ENCODE peak calls at places on chromosomes 6 and 20, in seven cellular contexts. B, L, N, J, E, M and V are unnamed samples.

GRCh38 chr6:28738396-28738765 is 185.4 kb downstream of the TRIM27 start:
- DNase-seq in B (no peak), L (no peak), N (no peak), J (no peak), E (no peak), M (no peak), V (no peak)

GRCh38 chr20:34627458-34627857 is 49.4 kb downstream of the PIGU start:
- DNase-seq in B (no peak), L (no peak), N (no peak), J (no peak), E (no peak), M (no peak), V (no peak)

GRCh38 chr6:149840345-149841075 is 23.6 kb downstream of the LRP11 start:
- DNase-seq in B (peak; percentile 51), L (peak; percentile 86), N (no peak), J (peak; percentile 69), E (no peak), M (no peak), V (peak; percentile 75)

GRCh38 chr6:74755196-74755595 is 450.7 kb downstream of the COL12A1 start:
- DNase-seq in B (no peak), L (no peak), N (no peak), J (no peak), E (no peak), M (no peak), V (no peak)

GRCh38 chr6:105952762-105953700 is 133.1 kb upstream of the PRDM1 start:
- DNase-seq in B (no peak), L (no peak), N (no peak), J (no peak), E (no peak), M (no peak), V (no peak)

GRCh38 chr6:144659202-144659731 is 374.1 kb downstream of the UTRN start:
- DNase-seq in B (peak; percentile 37), L (no peak), N (no peak), J (no peak), E (peak; percentile 4), M (no peak), V (peak; percentile 35)

GRCh38 chr6:34888441-34888820 is 589 bp upstream of the TAF11 start:
- DNase-seq in B (no peak), L (peak; percentile 35), N (no peak), J (no peak), E (no peak), M (no peak), V (no peak)

GRCh38 chr6:145368075-145368474 is 367.2 kb downstream of the EPM2A start:
- DNase-seq in B (no peak), L (no peak), N (no peak), J (no peak), E (no peak), M (no peak), V (no peak)

GRCh38 chr6:35258858-35259193 is 709 bp upstream of the ZNF76 start:
- DNase-seq in B (no peak), L (peak; percentile 51), N (no peak), J (peak; percentile 44), E (no peak), M (no peak), V (peak; percentile 51)

GRCh38 chr6:113859349-113860164 is 2.4 kb downstream of the MARCKS start:
- DNase-seq in B (no peak), L (no peak), N (no peak), J (peak; percentile 44), E (no peak), M (peak; percentile 19), V (peak; percentile 41)

GRCh38 chr6:139230421-139230840 is 61.4 kb downstream of the TXLNB start:
- DNase-seq in B (no peak), L (peak; percentile 39), N (no peak), J (no peak), E (no peak), M (no peak), V (peak; percentile 51)

DNA sequence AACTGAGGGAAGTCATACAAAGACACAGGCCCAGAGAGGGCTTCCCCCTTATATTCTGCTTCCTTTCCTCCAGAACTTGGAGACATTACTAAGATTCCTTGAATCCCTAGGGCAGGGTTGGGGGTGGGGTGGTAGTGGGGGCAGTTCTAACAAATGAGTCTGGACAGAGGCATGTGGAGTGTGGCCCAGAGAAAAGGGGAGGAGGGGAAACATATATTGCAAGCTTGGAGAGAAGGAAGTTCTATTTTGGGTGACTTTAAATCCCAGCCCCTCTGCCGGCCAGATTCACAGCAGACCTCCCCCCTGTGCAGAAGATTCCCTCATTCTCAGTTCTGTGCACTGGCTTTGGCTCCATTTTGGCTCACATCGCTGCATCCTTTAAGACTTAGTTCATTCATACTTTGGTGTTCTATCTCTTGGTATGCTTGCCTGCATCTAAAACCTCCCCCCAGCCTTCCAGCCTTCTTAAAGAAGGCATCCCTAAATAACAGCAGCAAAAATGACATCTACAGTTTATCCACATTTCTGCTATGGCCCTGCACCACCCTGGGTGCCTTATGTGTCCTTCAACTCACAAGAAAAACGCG is 43.8 kb downstream of the DAAM2 start:
- DNase-seq in B (no peak), L (no peak), N (no peak), J (no peak), E (no peak), M (no peak), V (peak; percentile 50)
- H3K27me3 ChIP-seq in B (no peaks in the 10 kb centered on the region), L (no peaks in the 10 kb centered on the region), N (no peaks in the 10 kb centered on the region), J (no peaks in the 10 kb centered on the region), E (no peaks in the 10 kb centered on the region), M (no peaks in the 10 kb centered on the region), V (no peaks in the 10 kb centered on the region)

GRCh38 chr20:58843128-58843556 is 7.6 kb downstream of the GNAS-AS1 start:
- DNase-seq in B (no peak), L (no peak), N (no peak), J (no peak), E (no peak), M (no peak), V (no peak)
- H3K27me3 ChIP-seq in B (no peaks in the 10 kb centered on the region), L (no peaks in the 10 kb centered on the region), N (peaks cover 6% of the 10 kb centered on the region), J (peaks cover 46% of the 10 kb centered on the region), E (peaks cover 9% of the 10 kb centered on the region), M (no peaks in the 10 kb centered on the region), V (peaks cover 40% of the 10 kb centered on the region)

GRCh38 chr20:39117486-39117885 is 155.3 kb downstream of the DHX35 start:
- DNase-seq in B (no peak), L (peak; percentile 86), N (no peak), J (no peak), E (no peak), M (no peak), V (peak; percentile 30)
- H3K27me3 ChIP-seq in B (no peaks in the 10 kb centered on the region), L (no peaks in the 10 kb centered on the region), N (no peaks in the 10 kb centered on the region), J (no peaks in the 10 kb centered on the region), E (no peaks in the 10 kb centered on the region), M (peaks cover 3% of the 10 kb centered on the region), V (peaks cover 4% of the 10 kb centered on the region)

GRCh38 chr20:3084283-3084985 is at the start of gene AVP:
- DNase-seq in B (no peak), L (no peak), N (no peak), J (no peak), E (no peak), M (no peak), V (no peak)

GRCh38 chr20:3082955-3083952 is 1.3 kb downstream of the AVP start:
- DNase-seq in B (no peak), L (no peak), N (no peak), J (no peak), E (no peak), M (no peak), V (no peak)

GRCh38 chr20:3081641-3082040 is 2.9 kb downstream of the AVP start:
- DNase-seq in B (no peak), L (no peak), N (no peak), J (no peak), E (no peak), M (no peak), V (no peak)

GRCh38 chr20:3080939-3081388 is 3.6 kb downstream of the AVP start:
- DNase-seq in B (peak; percentile 64), L (no peak), N (no peak), J (peak; percentile 47), E (no peak), M (no peak), V (no peak)

GRCh38 chr20:3082306-3082951 is 2.1 kb downstream of the AVP start:
- DNase-seq in B (no peak), L (no peak), N (no peak), J (no peak), E (no peak), M (no peak), V (no peak)
- H3K27me3 ChIP-seq in B (no peaks in the 10 kb centered on the region), L (peaks cover 19% of the 10 kb centered on the region), N (peaks cover 22% of the 10 kb centered on the region), J (peaks cover 29% of the 10 kb centered on the region), E (peaks cover 11% of the 10 kb centered on the region), M (peaks cover 4% of the 10 kb centered on the region), V (peaks cover 46% of the 10 kb centered on the region)

GRCh38 chr6:165872811-165873210 is 209.8 kb upstream of the PDE10A start:
- DNase-seq in B (no peak), L (no peak), N (no peak), J (no peak), E (no peak), M (no peak), V (no peak)
- H3K27me3 ChIP-seq in B (no peaks in the 10 kb centered on the region), L (no peaks in the 10 kb centered on the region), N (no peaks in the 10 kb centered on the region), J (no peaks in the 10 kb centered on the region), E (peaks cover 3% of the 10 kb centered on the region), M (no peaks in the 10 kb centered on the region), V (peaks cover 17% of the 10 kb centered on the region)

DNA sequence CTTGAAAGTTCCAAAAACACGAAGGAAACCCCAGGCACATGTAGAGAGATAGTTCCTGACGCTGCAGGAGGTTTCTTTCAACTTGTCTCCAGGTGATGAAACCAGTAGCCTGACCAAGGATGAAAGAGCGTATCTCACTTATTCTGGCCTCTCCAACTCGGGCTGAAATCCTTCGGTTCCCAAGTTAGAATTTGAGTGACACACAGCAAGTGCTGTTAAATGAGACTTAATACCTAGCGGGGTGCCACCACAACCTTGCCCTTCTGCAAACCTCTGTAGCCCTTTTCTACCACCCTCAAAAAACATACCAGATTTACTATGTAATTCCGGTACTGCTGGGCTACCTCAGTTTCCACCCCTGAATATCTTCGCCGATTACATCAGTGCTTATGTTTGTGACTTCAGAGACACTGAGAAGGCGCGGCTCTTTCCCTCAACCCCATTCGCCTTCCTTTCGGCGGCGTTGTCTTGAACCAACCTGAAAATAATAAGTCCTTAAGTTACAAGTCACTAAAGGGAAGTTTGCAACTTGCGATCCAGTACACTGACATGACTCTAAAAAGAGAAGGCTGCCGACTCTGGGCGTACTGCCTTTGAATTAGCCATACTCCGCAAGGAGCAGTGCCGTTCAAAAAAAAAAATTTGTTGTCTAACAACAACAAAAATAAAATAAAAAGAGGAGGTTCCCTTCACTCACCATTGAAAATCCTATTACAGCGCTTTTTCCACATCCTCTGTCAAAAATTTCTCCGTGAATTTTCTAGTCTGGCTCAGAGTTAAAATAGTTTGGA is 194.9 kb upstream of the ZNF184 start:
- DNase-seq in B (no peak), L (peak; percentile 18), N (no peak), J (no peak), E (no peak), M (no peak), V (no peak)
- H3K27me3 ChIP-seq in B (no peaks in the 10 kb centered on the region), L (no peaks in the 10 kb centered on the region), N (peaks cover 77% of the 10 kb centered on the region), J (peaks cover 61% of the 10 kb centered on the region), E (peaks cover 58% of the 10 kb centered on the region), M (no peaks in the 10 kb centered on the region), V (no peaks in the 10 kb centered on the region)

DNA sequence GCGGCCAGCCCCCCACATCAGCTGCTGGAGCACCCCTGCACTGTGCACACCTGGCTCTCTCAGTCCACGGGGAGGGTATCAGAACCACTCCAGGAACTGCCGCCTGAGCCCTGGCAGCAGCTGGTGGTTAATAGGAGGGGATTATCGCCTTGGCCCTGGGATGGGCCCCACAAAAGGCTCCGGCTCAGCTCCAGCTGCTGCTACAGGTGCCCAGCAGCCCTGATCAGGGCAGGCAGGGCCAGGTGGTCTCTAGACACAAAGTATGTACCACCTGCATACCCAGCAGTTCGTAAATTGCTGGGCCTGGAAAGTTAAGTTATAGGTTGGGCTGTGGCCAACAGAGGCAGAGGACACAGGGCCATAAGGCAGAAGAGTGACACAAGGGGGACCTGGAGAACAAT is 35.1 kb downstream of the RRBP1 start:
- DNase-seq in B (no peak), L (no peak), N (no peak), J (peak; percentile 19), E (no peak), M (no peak), V (no peak)
- H3K27me3 ChIP-seq in B (no peaks in the 10 kb centered on the region), L (no peaks in the 10 kb centered on the region), N (no peaks in the 10 kb centered on the region), J (no peaks in the 10 kb centered on the region), E (no peaks in the 10 kb centered on the region), M (no peaks in the 10 kb centered on the region), V (no peaks in the 10 kb centered on the region)